ENCODE peak calls at places on chromosomes 1 and 21, in nine cellular contexts. Z is GM12878, K is heart left ventricle, B is type B pancreatic cell, V is tibial nerve, D is brain microvascular endothelial cell, E is cardiac muscle cell, O is B cell, S is heart right ventricle. R is an unnamed sample.

GRCh38 chr21:43211085-43212071 is 42.6 kb downstream of the CRYAA start:
- DNase-seq in O (no peak), V (peak), E (peak), B (peak), Z (no peak), D (no peak), K (peak), S (peak), R (no peak)

GRCh38 chr1:209628618-209629299 is 23.5 kb downstream of the LAMB3 start:
- DNase-seq in B (no peak), S (no peak), K (no peak), E (no peak), O (no peak), D (no peak), Z (no peak), V (no peak), R (no peak)

GRCh38 chr1:233491953-233492627 is 121.8 kb upstream of the KCNK1 start:
- DNase-seq in S (no peak), B (no peak), D (no peak), V (no peak), E (no peak), O (no peak), K (no peak), Z (no peak), R (no peak)

GRCh38 chr1:161304927-161305871 is 4.6 kb downstream of the MPZ start:
- DNase-seq in Z (no peak), V (no peak), B (no peak), O (peak), S (no peak), K (no peak), D (no peak), E (no peak), R (peak)

GRCh38 chr1:59146651-59147358 is 150.1 kb upstream of the FGGY start:
- DNase-seq in D (no peak), K (peak), O (peak), V (peak), Z (no peak), E (peak), B (no peak), S (peak), R (peak)

GRCh38 chr1:115312752-115313151 is 25.3 kb downstream of the NGF start:
- DNase-seq in K (no peak), S (no peak), B (no peak), V (no peak), O (no peak), E (no peak), D (no peak), Z (no peak), R (no peak)

GRCh38 chr1:81950037-81950436 is 149.3 kb downstream of the ADGRL2 start:
- DNase-seq in E (no peak), S (no peak), O (no peak), B (no peak), D (no peak), V (no peak), K (no peak), Z (no peak), R (no peak)

GRCh38 chr1:221069178-221069903 is 190.1 kb downstream of the HLX start:
- DNase-seq in B (no peak), S (no peak), E (no peak), O (peak), D (no peak), K (no peak), V (no peak), Z (peak), R (peak)

GRCh38 chr1:10528066-10529014 is 53.6 kb downstream of the PEX14 start:
- DNase-seq in D (peak), O (no peak), B (no peak), S (no peak), E (peak), V (no peak), Z (no peak), K (no peak), R (no peak)

GRCh38 chr1:41317356-41317755 is 43.9 kb upstream of the FOXO6 start:
- DNase-seq in E (no peak), O (no peak), D (no peak), S (no peak), B (no peak), K (no peak), Z (no peak), V (no peak), R (no peak)

GRCh38 chr1:157948547-157949152 is 44.8 kb upstream of the KIRREL1 start:
- DNase-seq in V (no peak), D (no peak), K (no peak), Z (no peak), S (no peak), E (peak), O (peak), B (no peak), R (peak)

GRCh38 chr21:34075760-34076159 is 2.4 kb downstream of the MRPS6 start:
- DNase-seq in Z (no peak), E (no peak), V (no peak), B (no peak), S (no peak), K (no peak), O (no peak), D (no peak), R (no peak)

GRCh38 chr1:200294241-200294640 is 115.6 kb downstream of the ZNF281 start:
- DNase-seq in E (no peak), D (no peak), Z (no peak), S (no peak), O (no peak), K (no peak), V (no peak), B (no peak), R (no peak)

GRCh38 chr1:215181518-215181917 is 99.0 kb downstream of the KCNK2 start:
- DNase-seq in K (no peak), S (no peak), E (no peak), B (no peak), D (no peak), Z (no peak), O (no peak), V (no peak), R (no peak)

GRCh38 chr1:183024352-183025337 is 1.4 kb downstream of the LAMC1 start:
- DNase-seq in O (no peak), D (no peak), V (no peak), S (no peak), E (no peak), K (no peak), B (no peak), Z (no peak), R (no peak)

GRCh38 chr1:168483531-168483930 is 60.3 kb downstream of the XCL2 start:
- DNase-seq in Z (no peak), E (no peak), B (no peak), D (peak), K (no peak), O (no peak), S (no peak), V (no peak), R (no peak)

GRCh38 chr1:51642739-51643142 is 25.8 kb downstream of the OSBPL9 start:
- DNase-seq in Z (no peak), S (no peak), K (no peak), V (no peak), O (no peak), E (no peak), B (no peak), D (peak), R (no peak)

GRCh38 chr1:116159177-116159576 is 48.0 kb downstream of the MAB21L3 start:
- DNase-seq in K (no peak), E (no peak), S (no peak), D (no peak), O (no peak), Z (no peak), B (no peak), V (no peak), R (no peak)

GRCh38 chr1:94092210-94092613 is 28.7 kb downstream of the ABCA4 start:
- DNase-seq in Z (no peak), E (no peak), K (no peak), B (no peak), O (no peak), S (no peak), D (peak), V (no peak), R (no peak)

GRCh38 chr1:118185083-118185899 is at the start of gene SPAG17:
- DNase-seq in K (peak), O (no peak), D (peak), B (peak), Z (no peak), S (peak), V (peak), E (peak), R (peak)

GRCh38 chr1:61055110-61055614 is 27.2 kb upstream of the NFIA start:
- DNase-seq in Z (no peak), O (no peak), B (no peak), E (no peak), D (no peak), S (no peak), V (no peak), K (no peak), R (no peak)

GRCh38 chr1:43890815-43891214 is 42.8 kb upstream of the ARTN start:
- DNase-seq in E (no peak), O (no peak), K (no peak), V (no peak), S (no peak), B (no peak), Z (no peak), D (peak), R (no peak)

GRCh38 chr1:82161651-82162238 is 361.0 kb downstream of the ADGRL2 start:
- DNase-seq in K (no peak), O (no peak), V (no peak), D (no peak), B (no peak), E (no peak), S (no peak), Z (no peak), R (peak)

GRCh38 chr1:117605164-117605810 is 561 bp upstream of the TENT5C start:
- DNase-seq in V (no peak), S (peak), B (no peak), O (no peak), K (peak), E (peak), D (peak), Z (no peak), R (no peak)

GRCh38 chr1:75083848-75084514 is 50.2 kb upstream of the LHX8 start:
- DNase-seq in V (no peak), O (no peak), Z (no peak), S (no peak), K (no peak), D (no peak), E (no peak), B (no peak), R (no peak)

GRCh38 chr1:13702425-13703127 is 2.6 kb downstream of the PRDM2 start:
- DNase-seq in D (no peak), Z (peak), V (no peak), O (peak), B (no peak), S (no peak), E (no peak), K (no peak), R (peak)

GRCh38 chr1:5978452-5978851 is 13.8 kb downstream of the NPHP4 start:
- DNase-seq in E (no peak), Z (no peak), O (no peak), D (no peak), B (no peak), V (no peak), S (no peak), K (peak), R (no peak)

GRCh38 chr1:41891403-41891896 is 27.3 kb downstream of the HIVEP3 start:
- DNase-seq in D (no peak), K (no peak), Z (peak), E (no peak), S (no peak), O (peak), B (no peak), V (no peak), R (peak)

GRCh38 chr1:113868387-113869083 is 3.0 kb downstream of the PTPN22 start:
- DNase-seq in V (no peak), K (no peak), O (no peak), D (no peak), Z (no peak), S (no peak), E (no peak), B (no peak), R (no peak)

GRCh38 chr1:244651956-244652698 is 799 bp upstream of the DESI2 start:
- DNase-seq in E (no peak), Z (no peak), V (no peak), D (peak), S (no peak), B (no peak), O (no peak), K (no peak), R (no peak)

GRCh38 chr21:26833460-26833939 is 11.7 kb downstream of the ADAMTS1 start:
- DNase-seq in E (no peak), V (no peak), B (no peak), O (no peak), D (no peak), Z (no peak), K (no peak), S (no peak), R (no peak)
- TF ChIP-seq CTCF in E (no peak), V (no peak), B (no peak), O (no peak), D (no peak), Z (no peak), K (no peak), S (no peak), R (no peak)

GRCh38 chr21:23694396-23694795 is 1912.9 kb downstream of the MRPL39 start:
- DNase-seq in S (no peak), Z (no peak), B (no peak), O (no peak), E (no peak), V (no peak), K (no peak), D (no peak), R (no peak)
- TF ChIP-seq CTCF in S (peak), Z (no peak), B (no peak), O (no peak), E (no peak), V (no peak), K (no peak), D (no peak), R (no peak)

DNA sequence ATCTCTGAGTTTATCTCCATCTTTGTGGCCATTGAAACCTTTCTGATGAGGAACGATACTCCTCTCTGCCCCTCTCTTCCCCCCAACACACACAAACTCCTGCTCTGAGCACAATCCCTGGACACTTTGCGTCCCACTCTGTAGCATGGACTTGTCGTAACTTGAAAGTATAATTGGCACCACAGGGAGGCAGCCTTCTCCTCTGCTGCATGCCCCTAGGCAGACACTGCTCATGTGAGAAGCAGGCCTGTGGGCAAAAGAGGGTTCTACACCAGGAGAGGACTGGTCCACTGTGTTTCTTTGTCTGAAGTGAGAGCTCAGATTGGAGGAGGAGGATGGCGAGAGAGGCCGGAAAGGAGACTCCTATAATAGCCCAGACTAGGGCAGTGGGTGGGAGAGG is 3.8 kb upstream of the PARS2 start:
- DNase-seq in K (no peak), D (peak), B (no peak), Z (no peak), S (no peak), E (no peak), O (no peak), V (no peak), R (no peak)
- TF ChIP-seq CTCF in K (no peak), D (peak), B (no peak), Z (peak), S (no peak), E (peak), O (no peak), V (no peak), R (no peak)

GRCh38 chr1:30803562-30803961 is 46.0 kb upstream of the LAPTM5 start:
- DNase-seq in V (no peak), Z (no peak), E (no peak), O (no peak), S (no peak), K (no peak), D (no peak), B (no peak), R (no peak)

GRCh38 chr1:30804381-30804780 is 46.8 kb upstream of the LAPTM5 start:
- DNase-seq in S (no peak), E (no peak), B (no peak), O (no peak), V (no peak), D (no peak), Z (no peak), K (no peak), R (no peak)

GRCh38 chr1:30804822-30805221 is 47.2 kb upstream of the LAPTM5 start:
- DNase-seq in E (no peak), B (no peak), D (no peak), O (no peak), Z (no peak), K (no peak), S (no peak), V (no peak), R (no peak)

GRCh38 chr1:30798954-30799491 is 41.4 kb upstream of the LAPTM5 start:
- DNase-seq in S (no peak), D (no peak), K (no peak), O (no peak), Z (no peak), E (no peak), V (no peak), B (no peak), R (no peak)

GRCh38 chr1:30801826-30802198 is 44.2 kb upstream of the LAPTM5 start:
- DNase-seq in V (peak), O (peak), B (peak), S (peak), Z (no peak), K (peak), D (peak), E (peak), R (peak)
- TF ChIP-seq CTCF in V (peak), O (peak), B (peak), S (peak), Z (peak), K (peak), D (peak), E (peak), R (peak)